ENCODE peak calls at places on chromosomes 7 and 10, in six cellular contexts. G, M, Q, U, B and F are unnamed samples.
A peak's percentile ranks its signal among the peaks of the same experiment; 100 is the strongest.

GRCh38 chr7:16063241-16063640 is 358.1 kb downstream of the CRPPA start:
- DNase-seq in G (no peak), M (no peak), Q (no peak), U (no peak), B (no peak), F (no peak)

GRCh38 chr7:33554576-33554975 is 350.8 kb upstream of the BMPER start:
- DNase-seq in G (no peak), M (no peak), Q (no peak), U (no peak), B (no peak), F (no peak)

GRCh38 chr10:6713716-6714115 is 133.6 kb upstream of the PRKCQ start:
- DNase-seq in G (no peak), M (no peak), Q (no peak), U (no peak), B (no peak), F (no peak)

GRCh38 chr10:132459252-132460028 is 62.4 kb downstream of the PWWP2B start:
- DNase-seq in G (no peak), M (peak; percentile 63), Q (peak; percentile 42), U (peak; percentile 76), B (no peak), F (peak; percentile 71)

GRCh38 chr10:6593140-6593740 is 13.2 kb upstream of the PRKCQ start:
- DNase-seq in G (no peak), M (no peak), Q (no peak), U (no peak), B (no peak), F (no peak)

GRCh38 chr10:24872049-24872789 is 80.2 kb downstream of the PRTFDC1 start:
- DNase-seq in G (no peak), M (no peak), Q (no peak), U (no peak), B (no peak), F (no peak)

GRCh38 chr7:23347007-23347681 is 48.0 kb downstream of the MALSU1 start:
- DNase-seq in G (no peak), M (no peak), Q (no peak), U (no peak), B (no peak), F (no peak)

GRCh38 chr7:134865001-134865845 is 85.8 kb downstream of the CALD1 start:
- DNase-seq in G (no peak), M (no peak), Q (no peak), U (no peak), B (no peak), F (no peak)

GRCh38 chr7:120591-120991 is 71.8 kb upstream of the FAM20C start:
- DNase-seq in G (peak; percentile 80), M (peak; percentile 79), Q (peak; percentile 64), U (no peak), B (no peak), F (no peak)

GRCh38 chr7:17333227-17333626 is 34.8 kb downstream of the AHR start:
- DNase-seq in G (no peak), M (no peak), Q (no peak), U (no peak), B (no peak), F (no peak)

GRCh38 chr10:118166951-118167350 is 120.2 kb upstream of the RAB11FIP2 start:
- DNase-seq in G (no peak), M (no peak), Q (no peak), U (no peak), B (no peak), F (no peak)

GRCh38 chr7:16347461-16348192 is 73.7 kb downstream of the CRPPA start:
- DNase-seq in G (no peak), M (no peak), Q (no peak), U (no peak), B (no peak), F (no peak)

GRCh38 chr10:44973323-44974081 is 5.1 kb downstream of the DEPP1 start:
- DNase-seq in G (no peak), M (no peak), Q (no peak), U (no peak), B (no peak), F (no peak)

GRCh38 chr10:42422911-42423310 is 215.5 kb downstream of the ZNF33B start:
- DNase-seq in G (no peak), M (no peak), Q (no peak), U (no peak), B (no peak), F (no peak)

GRCh38 chr7:134779741-134780065 is 269 bp downstream of the CALD1 start:
- DNase-seq in G (no peak), M (no peak), Q (no peak), U (no peak), B (no peak), F (no peak)

GRCh38 chr7:79244482-79244881 is 209.0 kb downstream of the MAGI2 start:
- DNase-seq in G (no peak), M (no peak), Q (no peak), U (no peak), B (no peak), F (no peak)

GRCh38 chr10:14926722-14927416 is 27.0 kb downstream of the DCLRE1C start:
- DNase-seq in G (no peak), M (no peak), Q (no peak), U (no peak), B (no peak), F (no peak)

GRCh38 chr10:109374215-109374614 is 549.1 kb downstream of the XPNPEP1 start:
- DNase-seq in G (no peak), M (no peak), Q (no peak), U (no peak), B (no peak), F (no peak)

GRCh38 chr7:29422829-29423228 is 140.8 kb upstream of the PRR15 start:
- DNase-seq in G (no peak), M (no peak), Q (no peak), U (no peak), B (no peak), F (no peak)

GRCh38 chr10:5297466-5297865 is 67.3 kb upstream of the UCN3 start:
- DNase-seq in G (peak; percentile 76), M (no peak), Q (peak; percentile 73), U (no peak), B (no peak), F (no peak)

GRCh38 chr10:84039957-84040356 is 99.4 kb upstream of the GHITM start:
- DNase-seq in G (no peak), M (no peak), Q (no peak), U (no peak), B (no peak), F (no peak)

GRCh38 chr7:111672901-111673300 is 110.6 kb upstream of the IMMP2L start:
- DNase-seq in G (no peak), M (no peak), Q (no peak), U (no peak), B (no peak), F (no peak)

GRCh38 chr7:147477526-147477925 is 1113.0 kb upstream of the C7orf33 start:
- DNase-seq in G (no peak), M (no peak), Q (no peak), U (no peak), B (no peak), F (no peak)

GRCh38 chr10:33248638-33249037 is 85.8 kb downstream of the NRP1 start:
- DNase-seq in G (no peak), M (no peak), Q (no peak), U (no peak), B (no peak), F (no peak)

GRCh38 chr10:17375936-17376584 is 78.3 kb downstream of the ST8SIA6 start:
- DNase-seq in G (no peak), M (no peak), Q (no peak), U (no peak), B (no peak), F (no peak)

GRCh38 chr7:105298004-105298403 is 90.7 kb downstream of the SRPK2 start:
- DNase-seq in G (no peak), M (no peak), Q (no peak), U (no peak), B (no peak), F (no peak)

GRCh38 chr10:57692255-57692980 is 575.3 kb downstream of the IPMK start:
- DNase-seq in G (no peak), M (no peak), Q (no peak), U (no peak), B (no peak), F (no peak)

GRCh38 chr7:128110641-128111365 is 79.6 kb upstream of the LRRC4 start:
- DNase-seq in G (peak; percentile 23), M (no peak), Q (no peak), U (no peak), B (no peak), F (no peak)

GRCh38 chr10:22505923-22506685 is 160.8 kb downstream of the SPAG6 start:
- DNase-seq in G (no peak), M (peak; percentile 34), Q (no peak), U (no peak), B (peak; percentile 85), F (peak; percentile 65)

DNA sequence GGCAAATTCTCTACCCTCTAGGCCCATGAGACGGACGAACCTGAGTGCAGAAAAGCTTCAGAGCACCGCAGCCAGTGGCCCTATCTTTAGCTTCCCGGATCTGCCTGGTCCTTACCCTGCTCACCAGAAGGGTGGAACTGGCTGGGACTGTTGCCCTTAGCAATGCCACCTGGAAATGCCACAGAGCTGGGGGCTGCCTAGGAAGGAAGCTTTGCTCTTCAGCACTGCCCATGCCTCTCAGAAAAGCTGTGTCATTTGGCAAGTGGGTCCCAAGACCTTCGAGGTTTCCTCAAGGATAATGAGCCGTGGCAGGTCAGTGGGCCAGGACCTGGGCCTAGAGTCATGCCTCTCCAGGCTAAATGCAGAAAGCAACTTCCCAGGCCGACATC is 2.2 kb upstream of the HOXA10 start:
- DNase-seq in G (no peak), M (no peak), Q (peak; percentile 12), U (no peak), B (no peak), F (peak; percentile 24)
- H3K27me3 ChIP-seq in G (peaks cover 100% of the 10 kb centered on the region), M (peaks cover 56% of the 10 kb centered on the region), Q (peaks cover 99% of the 10 kb centered on the region), U (peaks cover 47% of the 10 kb centered on the region), B (no peaks in the 10 kb centered on the region), F (peaks cover 37% of the 10 kb centered on the region)

GRCh38 chr10:127855976-127856375 is 36.8 kb downstream of the CLRN3 start:
- DNase-seq in G (no peak), M (no peak), Q (no peak), U (no peak), B (no peak), F (no peak)
- H3K27me3 ChIP-seq in G (no peaks in the 10 kb centered on the region), M (no peaks in the 10 kb centered on the region), Q (peaks cover 5% of the 10 kb centered on the region), U (no peaks in the 10 kb centered on the region), B (peaks cover 3% of the 10 kb centered on the region), F (peaks cover 5% of the 10 kb centered on the region)

GRCh38 chr10:114400091-114400490 is 4.2 kb downstream of the AFAP1L2 start:
- DNase-seq in G (no peak), M (no peak), Q (no peak), U (no peak), B (no peak), F (no peak)
- H3K27me3 ChIP-seq in G (peaks cover 14% of the 10 kb centered on the region), M (no peaks in the 10 kb centered on the region), Q (peaks cover 29% of the 10 kb centered on the region), U (peaks cover 12% of the 10 kb centered on the region), B (no peaks in the 10 kb centered on the region), F (peaks cover 24% of the 10 kb centered on the region)

GRCh38 chr10:117158297-117158696 is 20.2 kb upstream of the VAX1 start:
- DNase-seq in G (no peak), M (no peak), Q (no peak), U (no peak), B (no peak), F (no peak)
- H3K27me3 ChIP-seq in G (peaks cover 97% of the 10 kb centered on the region), M (peaks cover 21% of the 10 kb centered on the region), Q (peaks cover 95% of the 10 kb centered on the region), U (peaks cover 18% of the 10 kb centered on the region), B (peaks cover 45% of the 10 kb centered on the region), F (peaks cover 99% of the 10 kb centered on the region)

GRCh38 chr7:1676550-1677071 is 6.5 kb downstream of the ELFN1 start:
- DNase-seq in G (peak; percentile 52), M (peak; percentile 17), Q (peak; percentile 39), U (no peak), B (no peak), F (no peak)
- H3K27me3 ChIP-seq in G (peaks cover 46% of the 10 kb centered on the region), M (peaks cover 2% of the 10 kb centered on the region), Q (peaks cover 34% of the 10 kb centered on the region), U (no peaks in the 10 kb centered on the region), B (peaks cover 4% of the 10 kb centered on the region), F (peaks cover 48% of the 10 kb centered on the region)

GRCh38 chr7:151192002-151192539 is 5.0 kb upstream of the ASB10 start:
- DNase-seq in G (no peak), M (no peak), Q (no peak), U (no peak), B (no peak), F (no peak)
- H3K27me3 ChIP-seq in G (no peaks in the 10 kb centered on the region), M (no peaks in the 10 kb centered on the region), Q (peaks cover 11% of the 10 kb centered on the region), U (no peaks in the 10 kb centered on the region), B (no peaks in the 10 kb centered on the region), F (peaks cover 4% of the 10 kb centered on the region)